ENCODE peak calls at places on chromosomes 1 and 21, in eight cellular contexts. One of them, this sample, is unnamed.

GRCh38 chr21:26834181-26834945 is 10.8 kb downstream of the ADAMTS1 start:
- DNase-seq in substantia nigra: no peak
- DNase-seq in uterus: no peak
- DNase-seq in heart right ventricle: no peak
- DNase-seq in RWPE1: no peak
- DNase-seq in CD8-positive, alpha-beta T cell: no peak
- DNase-seq in body of pancreas: no peak
- DNase-seq in lung: no peak
- DNase-seq in this sample: no peak

GRCh38 chr1:44327679-44328491 is 27.2 kb downstream of the ERI3 start:
- DNase-seq in substantia nigra: peak; percentile 23
- DNase-seq in uterus: peak; percentile 87
- DNase-seq in heart right ventricle: peak; percentile 70
- DNase-seq in RWPE1: peak; percentile 99
- DNase-seq in CD8-positive, alpha-beta T cell: no peak
- DNase-seq in body of pancreas: peak; percentile 93
- DNase-seq in lung: peak; percentile 90
- DNase-seq in this sample: peak; percentile 91

GRCh38 chr1:153540394-153541361 is at the start of gene S100A5:
- DNase-seq in substantia nigra: no peak
- DNase-seq in uterus: no peak
- DNase-seq in heart right ventricle: no peak
- DNase-seq in RWPE1: no peak
- DNase-seq in CD8-positive, alpha-beta T cell: no peak
- DNase-seq in body of pancreas: no peak
- DNase-seq in lung: no peak
- DNase-seq in this sample: no peak

GRCh38 chr1:10935724-10936123 is 76.7 kb upstream of the TARDBP start:
- DNase-seq in substantia nigra: no peak
- DNase-seq in uterus: no peak
- DNase-seq in heart right ventricle: no peak
- DNase-seq in RWPE1: no peak
- DNase-seq in CD8-positive, alpha-beta T cell: no peak
- DNase-seq in body of pancreas: no peak
- DNase-seq in lung: no peak
- DNase-seq in this sample: no peak

GRCh38 chr1:207983044-207983443 is 72.1 kb upstream of the CD34 start:
- DNase-seq in substantia nigra: no peak
- DNase-seq in uterus: no peak
- DNase-seq in heart right ventricle: no peak
- DNase-seq in RWPE1: no peak
- DNase-seq in CD8-positive, alpha-beta T cell: no peak
- DNase-seq in body of pancreas: no peak
- DNase-seq in lung: no peak
- DNase-seq in this sample: no peak

GRCh38 chr1:48291421-48291820 is 68.9 kb downstream of the SLC5A9 start:
- DNase-seq in substantia nigra: no peak
- DNase-seq in uterus: no peak
- DNase-seq in heart right ventricle: no peak
- DNase-seq in RWPE1: no peak
- DNase-seq in CD8-positive, alpha-beta T cell: no peak
- DNase-seq in body of pancreas: no peak
- DNase-seq in lung: no peak
- DNase-seq in this sample: no peak

GRCh38 chr1:8661185-8662110 is 156.0 kb downstream of the RERE start:
- DNase-seq in substantia nigra: no peak
- DNase-seq in uterus: peak; percentile 85
- DNase-seq in heart right ventricle: peak; percentile 64
- DNase-seq in RWPE1: peak; percentile 49
- DNase-seq in CD8-positive, alpha-beta T cell: no peak
- DNase-seq in body of pancreas: peak; percentile 46
- DNase-seq in lung: no peak
- DNase-seq in this sample: no peak

GRCh38 chr1:14976260-14976659 is 177.3 kb upstream of the TMEM51 start:
- DNase-seq in substantia nigra: no peak
- DNase-seq in uterus: no peak
- DNase-seq in heart right ventricle: no peak
- DNase-seq in RWPE1: no peak
- DNase-seq in CD8-positive, alpha-beta T cell: no peak
- DNase-seq in body of pancreas: no peak
- DNase-seq in lung: no peak
- DNase-seq in this sample: no peak

GRCh38 chr1:244302889-244303609 is 148.7 kb downstream of the ADSS2 start:
- DNase-seq in substantia nigra: no peak
- DNase-seq in uterus: no peak
- DNase-seq in heart right ventricle: no peak
- DNase-seq in RWPE1: peak; percentile 86
- DNase-seq in CD8-positive, alpha-beta T cell: no peak
- DNase-seq in body of pancreas: no peak
- DNase-seq in lung: peak; percentile 83
- DNase-seq in this sample: peak; percentile 34

GRCh38 chr1:53293123-53293522 is 34.7 kb downstream of the LRP8 start:
- DNase-seq in substantia nigra: no peak
- DNase-seq in uterus: peak; percentile 46
- DNase-seq in heart right ventricle: no peak
- DNase-seq in RWPE1: no peak
- DNase-seq in CD8-positive, alpha-beta T cell: no peak
- DNase-seq in body of pancreas: no peak
- DNase-seq in lung: no peak
- DNase-seq in this sample: no peak
- H3K27ac ChIP-seq in substantia nigra: no peak overlapping the region
- H3K27ac ChIP-seq in uterus: no peak overlapping the region
- H3K27ac ChIP-seq in heart right ventricle: no peak overlapping the region
- H3K27ac ChIP-seq in RWPE1: peak overlapping the region; percentile 77
- H3K27ac ChIP-seq in CD8-positive, alpha-beta T cell: no peak overlapping the region
- H3K27ac ChIP-seq in body of pancreas: no peak overlapping the region
- H3K27ac ChIP-seq in lung: no peak overlapping the region
- H3K27ac ChIP-seq in this sample: peak overlapping the region; percentile 42

GRCh38 chr21:35352066-35352770 is 303.1 kb upstream of the RUNX1 start:
- DNase-seq in substantia nigra: no peak
- DNase-seq in uterus: no peak
- DNase-seq in heart right ventricle: no peak
- DNase-seq in RWPE1: no peak
- DNase-seq in CD8-positive, alpha-beta T cell: no peak
- DNase-seq in body of pancreas: no peak
- DNase-seq in lung: no peak
- DNase-seq in this sample: no peak
- H3K27ac ChIP-seq in substantia nigra: no peak overlapping the region
- H3K27ac ChIP-seq in uterus: no peak overlapping the region
- H3K27ac ChIP-seq in heart right ventricle: peak overlapping the region; percentile 50
- H3K27ac ChIP-seq in RWPE1: no peak overlapping the region
- H3K27ac ChIP-seq in CD8-positive, alpha-beta T cell: no peak overlapping the region
- H3K27ac ChIP-seq in body of pancreas: no peak overlapping the region
- H3K27ac ChIP-seq in lung: no peak overlapping the region
- H3K27ac ChIP-seq in this sample: no peak overlapping the region

GRCh38 chr1:91604632-91605031 is 104.0 kb downstream of the CDC7 start:
- DNase-seq in substantia nigra: no peak
- DNase-seq in uterus: no peak
- DNase-seq in heart right ventricle: peak; percentile 35
- DNase-seq in RWPE1: no peak
- DNase-seq in CD8-positive, alpha-beta T cell: no peak
- DNase-seq in body of pancreas: no peak
- DNase-seq in lung: no peak
- DNase-seq in this sample: no peak

GRCh38 chr1:91605566-91605965 is 104.9 kb downstream of the CDC7 start:
- DNase-seq in substantia nigra: no peak
- DNase-seq in uterus: no peak
- DNase-seq in heart right ventricle: no peak
- DNase-seq in RWPE1: no peak
- DNase-seq in CD8-positive, alpha-beta T cell: no peak
- DNase-seq in body of pancreas: no peak
- DNase-seq in lung: no peak
- DNase-seq in this sample: no peak

GRCh38 chr1:91603409-91603808 is 102.8 kb downstream of the CDC7 start:
- DNase-seq in substantia nigra: no peak
- DNase-seq in uterus: no peak
- DNase-seq in heart right ventricle: no peak
- DNase-seq in RWPE1: no peak
- DNase-seq in CD8-positive, alpha-beta T cell: no peak
- DNase-seq in body of pancreas: no peak
- DNase-seq in lung: no peak
- DNase-seq in this sample: no peak

GRCh38 chr1:91600431-91601330 is 100.0 kb downstream of the CDC7 start:
- DNase-seq in substantia nigra: no peak
- DNase-seq in uterus: no peak
- DNase-seq in heart right ventricle: no peak
- DNase-seq in RWPE1: no peak
- DNase-seq in CD8-positive, alpha-beta T cell: no peak
- DNase-seq in body of pancreas: no peak
- DNase-seq in lung: no peak
- DNase-seq in this sample: no peak

DNA sequence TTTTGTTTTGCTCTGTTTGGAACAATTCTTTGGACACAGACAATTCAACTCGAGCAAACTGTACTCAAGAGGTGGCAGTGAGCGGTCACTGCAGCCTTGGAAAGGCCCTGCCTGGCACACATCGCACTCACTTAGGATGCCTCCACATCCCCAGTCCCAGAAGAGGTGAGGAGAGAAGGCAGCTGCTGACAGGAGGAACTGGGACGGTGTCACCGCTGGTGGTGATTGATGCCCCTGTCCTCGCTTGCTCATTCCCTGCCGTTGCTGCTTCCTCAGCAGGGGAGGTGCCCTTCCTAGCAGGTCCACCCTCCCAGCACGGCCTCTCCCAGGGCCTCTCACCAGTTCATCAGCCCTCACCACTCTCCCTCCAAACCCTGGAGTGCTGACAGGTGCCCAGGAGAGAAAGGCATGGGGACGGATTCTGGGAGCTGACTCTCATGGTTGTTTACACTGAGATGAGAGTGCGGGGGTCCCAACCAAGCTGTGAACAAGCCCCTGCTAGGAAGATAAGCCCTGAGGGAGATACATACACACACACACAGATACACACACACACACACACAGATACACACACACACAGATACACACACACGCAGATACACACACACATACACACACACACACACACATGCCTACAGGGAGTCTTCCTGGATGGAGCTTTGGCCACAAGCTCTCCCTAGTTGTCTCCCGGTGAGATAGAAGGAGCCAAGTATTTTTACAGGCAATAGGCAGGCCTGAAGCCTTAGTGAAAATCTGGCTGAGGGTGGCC is 101.1 kb downstream of the CDC7 start:
- DNase-seq in substantia nigra: no peak
- DNase-seq in uterus: no peak
- DNase-seq in heart right ventricle: peak; percentile 62
- DNase-seq in RWPE1: no peak
- DNase-seq in CD8-positive, alpha-beta T cell: no peak
- DNase-seq in body of pancreas: no peak
- DNase-seq in lung: no peak
- DNase-seq in this sample: no peak
- H3K27ac ChIP-seq in substantia nigra: no peak overlapping the region
- H3K27ac ChIP-seq in uterus: no peak overlapping the region
- H3K27ac ChIP-seq in heart right ventricle: peak overlapping the region; percentile 75
- H3K27ac ChIP-seq in RWPE1: no peak overlapping the region
- H3K27ac ChIP-seq in CD8-positive, alpha-beta T cell: no peak overlapping the region
- H3K27ac ChIP-seq in body of pancreas: no peak overlapping the region
- H3K27ac ChIP-seq in lung: no peak overlapping the region
- H3K27ac ChIP-seq in this sample: no peak overlapping the region

GRCh38 chr21:43803558-43804300 is 14.4 kb downstream of the RRP1 start:
- DNase-seq in substantia nigra: no peak
- DNase-seq in uterus: no peak
- DNase-seq in heart right ventricle: no peak
- DNase-seq in RWPE1: no peak
- DNase-seq in CD8-positive, alpha-beta T cell: no peak
- DNase-seq in body of pancreas: no peak
- DNase-seq in lung: no peak
- DNase-seq in this sample: no peak
- H3K27ac ChIP-seq in substantia nigra: no peak overlapping the region
- H3K27ac ChIP-seq in uterus: no peak overlapping the region
- H3K27ac ChIP-seq in heart right ventricle: no peak overlapping the region
- H3K27ac ChIP-seq in RWPE1: peak overlapping the region; percentile 75
- H3K27ac ChIP-seq in CD8-positive, alpha-beta T cell: no peak overlapping the region
- H3K27ac ChIP-seq in body of pancreas: no peak overlapping the region
- H3K27ac ChIP-seq in lung: no peak overlapping the region
- H3K27ac ChIP-seq in this sample: no peak overlapping the region

DNA sequence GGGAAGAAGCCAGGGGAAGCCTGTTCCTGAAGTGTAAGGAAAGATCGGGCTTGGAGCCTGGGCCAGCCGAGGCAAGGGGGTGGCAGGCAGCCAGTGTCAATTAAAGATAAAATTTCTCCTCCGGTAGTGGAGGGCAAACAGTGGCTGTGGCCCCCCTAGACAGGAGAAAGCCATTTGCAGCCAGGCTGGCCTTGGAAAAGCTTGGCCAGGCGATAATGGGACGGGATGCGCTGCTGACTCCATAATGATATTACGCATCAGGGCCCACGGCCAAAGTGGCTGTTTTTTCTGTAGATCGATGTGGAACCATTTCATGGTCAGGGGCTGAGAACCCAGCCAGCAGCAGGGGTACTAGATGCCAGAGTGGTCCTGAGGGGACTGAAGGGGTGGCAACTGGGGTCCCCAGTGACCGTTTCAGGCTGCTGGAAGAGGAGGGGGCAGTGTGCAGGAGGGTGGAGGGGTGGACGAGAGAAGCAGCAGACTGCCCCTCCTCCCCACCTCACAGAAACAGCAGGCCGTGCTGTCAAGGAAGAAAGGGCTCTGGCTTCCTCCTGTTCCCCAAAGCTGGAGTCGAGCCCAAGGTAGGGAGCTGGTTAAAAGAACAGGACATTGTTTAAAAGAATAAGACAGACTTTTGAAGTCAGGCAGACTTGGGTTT is 25.2 kb downstream of the KCNC4 start:
- DNase-seq in substantia nigra: no peak
- DNase-seq in uterus: peak; percentile 42
- DNase-seq in heart right ventricle: peak; percentile 38
- DNase-seq in RWPE1: no peak
- DNase-seq in CD8-positive, alpha-beta T cell: no peak
- DNase-seq in body of pancreas: peak; percentile 70
- DNase-seq in lung: no peak
- DNase-seq in this sample: no peak
- H3K27ac ChIP-seq in substantia nigra: no peak overlapping the region
- H3K27ac ChIP-seq in uterus: peak overlapping the region; percentile 70
- H3K27ac ChIP-seq in heart right ventricle: peak overlapping the region; percentile 69
- H3K27ac ChIP-seq in RWPE1: no peak overlapping the region
- H3K27ac ChIP-seq in CD8-positive, alpha-beta T cell: no peak overlapping the region
- H3K27ac ChIP-seq in body of pancreas: peak overlapping the region; percentile 54
- H3K27ac ChIP-seq in lung: peak overlapping the region; percentile 41
- H3K27ac ChIP-seq in this sample: peak overlapping the region; percentile 88

GRCh38 chr1:155053531-155054105 is 2.5 kb downstream of the ADAM15 start:
- DNase-seq in substantia nigra: no peak
- DNase-seq in uterus: no peak
- DNase-seq in heart right ventricle: no peak
- DNase-seq in RWPE1: no peak
- DNase-seq in CD8-positive, alpha-beta T cell: no peak
- DNase-seq in body of pancreas: no peak
- DNase-seq in lung: no peak
- DNase-seq in this sample: no peak
- H3K27ac ChIP-seq in substantia nigra: no peak overlapping the region
- H3K27ac ChIP-seq in uterus: no peak overlapping the region
- H3K27ac ChIP-seq in heart right ventricle: peak overlapping the region; percentile 94
- H3K27ac ChIP-seq in RWPE1: peak overlapping the region; percentile 98
- H3K27ac ChIP-seq in CD8-positive, alpha-beta T cell: no peak overlapping the region
- H3K27ac ChIP-seq in body of pancreas: no peak overlapping the region
- H3K27ac ChIP-seq in lung: peak overlapping the region; percentile 34
- H3K27ac ChIP-seq in this sample: no peak overlapping the region

DNA sequence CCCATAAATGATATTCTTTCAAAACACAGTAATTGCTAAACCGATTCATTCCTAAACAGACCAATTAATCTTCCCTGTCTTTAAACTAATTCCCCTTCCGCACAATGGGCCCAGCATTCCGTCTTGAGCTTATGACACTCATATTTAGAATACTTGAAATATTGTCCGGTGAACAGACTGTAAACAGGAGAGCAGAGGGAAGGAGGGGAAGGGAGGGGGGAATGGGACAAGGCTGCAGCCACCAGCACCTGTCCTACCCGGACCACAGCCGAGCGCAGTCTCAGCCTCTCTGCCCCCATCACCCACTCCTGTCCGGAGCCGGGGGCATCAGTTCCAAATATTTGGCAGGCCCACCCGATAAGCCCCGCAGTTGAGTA is 112.8 kb upstream of the GADD45A start:
- DNase-seq in substantia nigra: no peak
- DNase-seq in uterus: no peak
- DNase-seq in heart right ventricle: no peak
- DNase-seq in RWPE1: no peak
- DNase-seq in CD8-positive, alpha-beta T cell: no peak
- DNase-seq in body of pancreas: no peak
- DNase-seq in lung: no peak
- DNase-seq in this sample: no peak
- H3K27ac ChIP-seq in substantia nigra: no peak overlapping the region
- H3K27ac ChIP-seq in uterus: no peak overlapping the region
- H3K27ac ChIP-seq in heart right ventricle: no peak overlapping the region
- H3K27ac ChIP-seq in RWPE1: peak overlapping the region; percentile 95
- H3K27ac ChIP-seq in CD8-positive, alpha-beta T cell: no peak overlapping the region
- H3K27ac ChIP-seq in body of pancreas: peak overlapping the region; percentile 96
- H3K27ac ChIP-seq in lung: peak overlapping the region; percentile 7
- H3K27ac ChIP-seq in this sample: peak overlapping the region; percentile 41

This sample was measured in breast epithelium.